ENCODE peak calls at places on chromosomes 7 and 10, in eight cellular contexts. One of them, this sample, is unnamed.

GRCh38 chr7:85405016-85405415 is 218.2 kb upstream of the SEMA3D start:
- DNase-seq in fibroblast of mammary gland: peak
- DNase-seq in thyroid gland: no peak
- DNase-seq in GM23338: no peak
- DNase-seq in cardiac muscle cell: peak
- DNase-seq in neural progenitor cell: no peak
- DNase-seq in tibial artery: no peak
- DNase-seq in CD8-positive, alpha-beta T cell: no peak
- DNase-seq in this sample: no peak

GRCh38 chr7:70787275-70787674 is 344.7 kb upstream of the GALNT17 start:
- DNase-seq in GM23338: no peak
- DNase-seq in fibroblast of mammary gland: no peak
- DNase-seq in cardiac muscle cell: no peak
- DNase-seq in neural progenitor cell: no peak
- DNase-seq in CD8-positive, alpha-beta T cell: no peak
- DNase-seq in thyroid gland: no peak
- DNase-seq in tibial artery: no peak
- DNase-seq in this sample: no peak

GRCh38 chr10:86085136-86085535 is 281.5 kb downstream of the GRID1 start:
- DNase-seq in thyroid gland: no peak
- DNase-seq in fibroblast of mammary gland: no peak
- DNase-seq in GM23338: no peak
- DNase-seq in cardiac muscle cell: no peak
- DNase-seq in CD8-positive, alpha-beta T cell: no peak
- DNase-seq in tibial artery: no peak
- DNase-seq in neural progenitor cell: no peak
- DNase-seq in this sample: no peak

GRCh38 chr7:137771679-137772078 is 75.1 kb downstream of the DGKI start:
- DNase-seq in tibial artery: no peak
- DNase-seq in CD8-positive, alpha-beta T cell: no peak
- DNase-seq in neural progenitor cell: no peak
- DNase-seq in cardiac muscle cell: peak
- DNase-seq in fibroblast of mammary gland: peak
- DNase-seq in thyroid gland: no peak
- DNase-seq in GM23338: no peak
- DNase-seq in this sample: no peak

GRCh38 chr7:101696-102376 is 90.5 kb upstream of the FAM20C start:
- DNase-seq in thyroid gland: no peak
- DNase-seq in tibial artery: no peak
- DNase-seq in neural progenitor cell: no peak
- DNase-seq in fibroblast of mammary gland: peak
- DNase-seq in cardiac muscle cell: peak
- DNase-seq in GM23338: no peak
- DNase-seq in CD8-positive, alpha-beta T cell: no peak
- DNase-seq in this sample: no peak

GRCh38 chr10:31083765-31084184 is 52.1 kb upstream of the ZNF438 start:
- DNase-seq in thyroid gland: peak
- DNase-seq in cardiac muscle cell: peak
- DNase-seq in GM23338: peak
- DNase-seq in CD8-positive, alpha-beta T cell: peak
- DNase-seq in neural progenitor cell: peak
- DNase-seq in fibroblast of mammary gland: peak
- DNase-seq in tibial artery: peak
- DNase-seq in this sample: no peak

GRCh38 chr7:113582471-113582870 is 336.3 kb downstream of the PPP1R3A start:
- DNase-seq in CD8-positive, alpha-beta T cell: no peak
- DNase-seq in tibial artery: no peak
- DNase-seq in cardiac muscle cell: no peak
- DNase-seq in thyroid gland: no peak
- DNase-seq in GM23338: no peak
- DNase-seq in fibroblast of mammary gland: peak
- DNase-seq in neural progenitor cell: no peak
- DNase-seq in this sample: no peak

GRCh38 chr7:135231686-135232085 is 2.0 kb upstream of the STRA8 start:
- DNase-seq in thyroid gland: no peak
- DNase-seq in cardiac muscle cell: no peak
- DNase-seq in tibial artery: no peak
- DNase-seq in fibroblast of mammary gland: no peak
- DNase-seq in CD8-positive, alpha-beta T cell: no peak
- DNase-seq in GM23338: no peak
- DNase-seq in neural progenitor cell: no peak
- DNase-seq in this sample: no peak

GRCh38 chr10:63901228-63901627 is 380.0 kb downstream of the REEP3 start:
- DNase-seq in thyroid gland: no peak
- DNase-seq in tibial artery: no peak
- DNase-seq in cardiac muscle cell: no peak
- DNase-seq in GM23338: peak
- DNase-seq in neural progenitor cell: no peak
- DNase-seq in fibroblast of mammary gland: no peak
- DNase-seq in CD8-positive, alpha-beta T cell: no peak
- DNase-seq in this sample: no peak

GRCh38 chr10:3738855-3739350 is 46.1 kb downstream of the KLF6 start:
- DNase-seq in GM23338: no peak
- DNase-seq in thyroid gland: no peak
- DNase-seq in CD8-positive, alpha-beta T cell: no peak
- DNase-seq in fibroblast of mammary gland: peak
- DNase-seq in cardiac muscle cell: no peak
- DNase-seq in tibial artery: no peak
- DNase-seq in neural progenitor cell: no peak
- DNase-seq in this sample: no peak

GRCh38 chr10:74977913-74978847 is 133.3 kb upstream of the SAMD8 start:
- DNase-seq in GM23338: no peak
- DNase-seq in tibial artery: no peak
- DNase-seq in cardiac muscle cell: no peak
- DNase-seq in neural progenitor cell: no peak
- DNase-seq in thyroid gland: no peak
- DNase-seq in fibroblast of mammary gland: no peak
- DNase-seq in CD8-positive, alpha-beta T cell: peak
- DNase-seq in this sample: no peak

GRCh38 chr7:46033592-46033991 is 112.5 kb upstream of the IGFBP3 start:
- DNase-seq in neural progenitor cell: no peak
- DNase-seq in thyroid gland: no peak
- DNase-seq in tibial artery: no peak
- DNase-seq in fibroblast of mammary gland: no peak
- DNase-seq in CD8-positive, alpha-beta T cell: no peak
- DNase-seq in GM23338: no peak
- DNase-seq in cardiac muscle cell: no peak
- DNase-seq in this sample: no peak

GRCh38 chr10:58028597-58029366 is 238.9 kb downstream of the IPMK start:
- DNase-seq in cardiac muscle cell: peak
- DNase-seq in tibial artery: no peak
- DNase-seq in fibroblast of mammary gland: peak
- DNase-seq in GM23338: no peak
- DNase-seq in neural progenitor cell: no peak
- DNase-seq in CD8-positive, alpha-beta T cell: no peak
- DNase-seq in thyroid gland: no peak
- DNase-seq in this sample: no peak

GRCh38 chr7:138125119-138125518 is 48.9 kb downstream of the AKR1D1 start:
- DNase-seq in neural progenitor cell: no peak
- DNase-seq in GM23338: no peak
- DNase-seq in fibroblast of mammary gland: no peak
- DNase-seq in CD8-positive, alpha-beta T cell: no peak
- DNase-seq in tibial artery: no peak
- DNase-seq in thyroid gland: no peak
- DNase-seq in cardiac muscle cell: peak
- DNase-seq in this sample: no peak

GRCh38 chr7:18384491-18385143 is 110.9 kb upstream of the HDAC9 start:
- DNase-seq in neural progenitor cell: peak
- DNase-seq in tibial artery: no peak
- DNase-seq in fibroblast of mammary gland: no peak
- DNase-seq in thyroid gland: no peak
- DNase-seq in CD8-positive, alpha-beta T cell: no peak
- DNase-seq in cardiac muscle cell: no peak
- DNase-seq in GM23338: peak
- DNase-seq in this sample: no peak

GRCh38 chr10:100380400-100380799 is 33.4 kb downstream of the SCD start:
- DNase-seq in fibroblast of mammary gland: no peak
- DNase-seq in cardiac muscle cell: no peak
- DNase-seq in tibial artery: no peak
- DNase-seq in CD8-positive, alpha-beta T cell: no peak
- DNase-seq in neural progenitor cell: no peak
- DNase-seq in GM23338: no peak
- DNase-seq in thyroid gland: no peak
- DNase-seq in this sample: no peak

GRCh38 chr10:86946215-86947170 is 10.9 kb downstream of the MMRN2 start:
- DNase-seq in CD8-positive, alpha-beta T cell: no peak
- DNase-seq in cardiac muscle cell: no peak
- DNase-seq in thyroid gland: peak
- DNase-seq in tibial artery: peak
- DNase-seq in GM23338: no peak
- DNase-seq in neural progenitor cell: no peak
- DNase-seq in fibroblast of mammary gland: no peak
- DNase-seq in this sample: peak

GRCh38 chr10:132640326-132641125 is 102.9 kb downstream of the INPP5A start:
- DNase-seq in cardiac muscle cell: no peak
- DNase-seq in thyroid gland: no peak
- DNase-seq in GM23338: no peak
- DNase-seq in CD8-positive, alpha-beta T cell: peak
- DNase-seq in fibroblast of mammary gland: no peak
- DNase-seq in tibial artery: no peak
- DNase-seq in neural progenitor cell: no peak
- DNase-seq in this sample: peak

GRCh38 chr10:79393924-79394610 is 46.8 kb downstream of the PPIF start:
- DNase-seq in tibial artery: peak
- DNase-seq in neural progenitor cell: no peak
- DNase-seq in thyroid gland: peak
- DNase-seq in fibroblast of mammary gland: no peak
- DNase-seq in GM23338: no peak
- DNase-seq in CD8-positive, alpha-beta T cell: no peak
- DNase-seq in cardiac muscle cell: no peak
- DNase-seq in this sample: peak

GRCh38 chr7:102291056-102291915 is 4.6 kb downstream of the SH2B2 start:
- DNase-seq in fibroblast of mammary gland: no peak
- DNase-seq in cardiac muscle cell: no peak
- DNase-seq in GM23338: no peak
- DNase-seq in CD8-positive, alpha-beta T cell: peak
- DNase-seq in neural progenitor cell: no peak
- DNase-seq in tibial artery: no peak
- DNase-seq in thyroid gland: peak
- DNase-seq in this sample: no peak

DNA sequence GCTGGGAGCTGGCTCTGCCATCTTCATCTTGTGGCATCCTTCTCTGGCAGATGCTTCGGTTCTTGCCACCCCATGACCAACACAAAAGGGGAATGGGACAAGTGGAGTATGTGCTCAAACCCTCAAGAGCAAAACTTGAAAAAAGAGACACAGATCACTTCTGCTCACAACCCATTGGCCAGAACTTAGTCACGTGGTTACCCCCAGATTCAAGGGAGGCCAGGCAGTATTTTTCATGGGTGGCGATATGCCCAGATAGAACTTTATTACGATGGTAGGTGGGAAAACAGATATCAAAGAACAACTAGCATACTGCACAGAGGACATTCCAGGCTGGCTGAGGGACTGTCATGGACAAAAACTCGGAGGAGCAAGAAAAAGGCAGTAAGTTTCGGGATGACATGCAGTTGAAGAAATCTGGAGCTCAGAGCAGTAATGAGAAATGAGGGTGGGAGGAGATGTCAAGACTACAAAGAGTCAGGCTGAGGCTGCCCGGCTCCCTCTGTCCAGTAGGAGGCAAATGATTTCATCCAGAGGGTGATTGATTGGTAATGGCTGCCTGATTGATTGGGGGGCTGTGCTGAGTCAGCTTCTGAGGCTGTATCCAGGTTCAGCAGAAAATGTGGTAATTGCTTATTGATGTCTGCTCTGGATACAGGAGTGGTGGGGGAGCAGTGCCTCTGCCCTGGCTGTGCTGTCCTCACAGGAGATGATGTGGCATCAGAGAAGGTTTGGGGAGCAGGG is 25.3 kb downstream of the COL13A1 start:
- DNase-seq in neural progenitor cell: peak
- DNase-seq in thyroid gland: no peak
- DNase-seq in cardiac muscle cell: no peak
- DNase-seq in CD8-positive, alpha-beta T cell: no peak
- DNase-seq in tibial artery: no peak
- DNase-seq in GM23338: peak
- DNase-seq in fibroblast of mammary gland: no peak
- DNase-seq in this sample: no peak
- TF ChIP-seq CTCF in neural progenitor cell: peak
- TF ChIP-seq CTCF in thyroid gland: no peak
- TF ChIP-seq CTCF in cardiac muscle cell: no peak
- TF ChIP-seq CTCF in CD8-positive, alpha-beta T cell: no peak
- TF ChIP-seq CTCF in tibial artery: no peak
- TF ChIP-seq CTCF in GM23338: peak
- TF ChIP-seq CTCF in fibroblast of mammary gland: peak
- TF ChIP-seq CTCF in this sample: no peak

DNA sequence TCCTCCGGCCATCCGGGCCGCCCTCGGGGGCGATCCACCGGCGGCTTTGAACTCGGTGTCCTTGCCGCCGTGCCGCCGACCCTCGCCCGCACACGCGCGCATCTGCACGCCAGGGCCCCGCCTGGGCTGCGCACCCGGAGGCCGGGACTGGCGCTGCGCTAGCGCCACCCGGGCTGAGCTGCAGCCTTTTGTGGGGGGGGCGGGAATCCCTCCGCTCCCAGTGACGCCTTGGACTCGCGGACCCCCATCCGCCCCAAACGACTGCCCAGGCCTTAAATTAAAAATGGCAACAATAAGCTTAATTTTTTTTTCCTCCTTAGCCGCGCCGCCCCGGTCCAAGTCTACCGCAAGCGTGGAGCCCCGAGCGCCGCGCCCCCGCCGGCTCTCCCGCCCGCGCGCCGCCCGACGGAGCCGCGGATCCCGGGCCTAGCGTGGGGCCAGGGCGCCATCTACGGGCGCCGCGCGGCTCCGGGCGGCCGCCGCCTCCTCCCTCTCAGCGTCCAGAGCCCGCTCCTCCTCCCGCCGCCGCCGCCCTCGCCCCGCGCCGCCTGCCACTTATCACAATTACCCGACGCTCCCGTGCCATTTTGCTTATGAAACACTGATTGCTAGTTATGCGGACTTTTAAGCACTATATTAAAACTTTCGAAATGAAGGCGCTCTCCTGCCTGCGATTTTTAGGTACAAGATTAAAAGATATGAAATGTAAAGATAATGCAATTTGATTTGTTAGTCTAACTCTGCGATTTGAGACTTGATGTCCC is 7.5 kb upstream of the EBF3 start:
- DNase-seq in neural progenitor cell: peak
- DNase-seq in fibroblast of mammary gland: peak
- DNase-seq in GM23338: peak
- DNase-seq in CD8-positive, alpha-beta T cell: no peak
- DNase-seq in thyroid gland: peak
- DNase-seq in tibial artery: peak
- DNase-seq in cardiac muscle cell: peak
- DNase-seq in this sample: peak
- TF ChIP-seq CTCF in neural progenitor cell: peak
- TF ChIP-seq CTCF in fibroblast of mammary gland: no peak
- TF ChIP-seq CTCF in GM23338: peak
- TF ChIP-seq CTCF in CD8-positive, alpha-beta T cell: no peak
- TF ChIP-seq CTCF in thyroid gland: no peak
- TF ChIP-seq CTCF in tibial artery: peak
- TF ChIP-seq CTCF in cardiac muscle cell: peak
- TF ChIP-seq CTCF in this sample: peak

GRCh38 chr10:33917069-33917468 is 582.6 kb upstream of the NRP1 start:
- DNase-seq in CD8-positive, alpha-beta T cell: no peak
- DNase-seq in thyroid gland: no peak
- DNase-seq in tibial artery: no peak
- DNase-seq in neural progenitor cell: no peak
- DNase-seq in fibroblast of mammary gland: no peak
- DNase-seq in cardiac muscle cell: no peak
- DNase-seq in GM23338: no peak
- DNase-seq in this sample: no peak
- TF ChIP-seq CTCF in CD8-positive, alpha-beta T cell: no peak
- TF ChIP-seq CTCF in thyroid gland: no peak
- TF ChIP-seq CTCF in tibial artery: no peak
- TF ChIP-seq CTCF in neural progenitor cell: no peak
- TF ChIP-seq CTCF in fibroblast of mammary gland: no peak
- TF ChIP-seq CTCF in cardiac muscle cell: no peak
- TF ChIP-seq CTCF in GM23338: no peak
- TF ChIP-seq CTCF in this sample: no peak

GRCh38 chr10:77965294-77965693 is 38.7 kb upstream of the DLG5 start:
- DNase-seq in fibroblast of mammary gland: peak
- DNase-seq in thyroid gland: no peak
- DNase-seq in cardiac muscle cell: peak
- DNase-seq in tibial artery: no peak
- DNase-seq in GM23338: no peak
- DNase-seq in CD8-positive, alpha-beta T cell: no peak
- DNase-seq in neural progenitor cell: no peak
- DNase-seq in this sample: no peak
- TF ChIP-seq CTCF in fibroblast of mammary gland: peak
- TF ChIP-seq CTCF in thyroid gland: no peak
- TF ChIP-seq CTCF in cardiac muscle cell: no peak
- TF ChIP-seq CTCF in tibial artery: no peak
- TF ChIP-seq CTCF in GM23338: no peak
- TF ChIP-seq CTCF in CD8-positive, alpha-beta T cell: no peak
- TF ChIP-seq CTCF in neural progenitor cell: no peak
- TF ChIP-seq CTCF in this sample: no peak

This sample was measured in left ventricle myocardium inferior.